ENCODE peak calls at places on chromosomes 16 and 17, in eight cellular contexts. One of them, this sample, is unnamed.

GRCh38 chr17:8059131-8059530 is 20.3 kb downstream of the ALOX15B start:
- DNase-seq in hepatocyte: no peak
- DNase-seq in SK-N-SH: no peak
- DNase-seq in neural progenitor cell: no peak
- DNase-seq in HCT116: no peak
- DNase-seq in PC-3: no peak
- DNase-seq in GM23338: no peak
- DNase-seq in MM.1S: no peak
- DNase-seq in this sample: no peak

GRCh38 chr17:60577147-60577925 is 22.7 kb upstream of the PPM1D start:
- DNase-seq in hepatocyte: peak
- DNase-seq in SK-N-SH: peak
- DNase-seq in neural progenitor cell: no peak
- DNase-seq in HCT116: no peak
- DNase-seq in PC-3: peak
- DNase-seq in GM23338: peak
- DNase-seq in MM.1S: peak
- DNase-seq in this sample: no peak

GRCh38 chr16:9595393-9595792 is 503.9 kb downstream of the HAPSTR1 start:
- DNase-seq in hepatocyte: no peak
- DNase-seq in SK-N-SH: no peak
- DNase-seq in neural progenitor cell: no peak
- DNase-seq in HCT116: no peak
- DNase-seq in PC-3: no peak
- DNase-seq in GM23338: no peak
- DNase-seq in MM.1S: no peak
- DNase-seq in this sample: no peak

GRCh38 chr17:57517519-57518342 is 227.4 kb downstream of the CCDC182 start:
- DNase-seq in hepatocyte: peak
- DNase-seq in SK-N-SH: no peak
- DNase-seq in neural progenitor cell: no peak
- DNase-seq in HCT116: no peak
- DNase-seq in PC-3: no peak
- DNase-seq in GM23338: no peak
- DNase-seq in MM.1S: no peak
- DNase-seq in this sample: no peak

GRCh38 chr16:31333686-31334649 is 21.0 kb upstream of the ITGAX start:
- DNase-seq in hepatocyte: peak
- DNase-seq in SK-N-SH: peak
- DNase-seq in neural progenitor cell: peak
- DNase-seq in HCT116: peak
- DNase-seq in PC-3: peak
- DNase-seq in GM23338: peak
- DNase-seq in MM.1S: peak
- DNase-seq in this sample: peak

GRCh38 chr17:18043491-18043890 is 4.3 kb downstream of the GID4 start:
- DNase-seq in hepatocyte: peak
- DNase-seq in SK-N-SH: no peak
- DNase-seq in neural progenitor cell: no peak
- DNase-seq in HCT116: peak
- DNase-seq in PC-3: peak
- DNase-seq in GM23338: peak
- DNase-seq in MM.1S: no peak
- DNase-seq in this sample: peak

GRCh38 chr17:8894189-8894611 is 26.7 kb upstream of the PIK3R6 start:
- DNase-seq in hepatocyte: no peak
- DNase-seq in SK-N-SH: peak
- DNase-seq in neural progenitor cell: peak
- DNase-seq in HCT116: no peak
- DNase-seq in PC-3: no peak
- DNase-seq in GM23338: peak
- DNase-seq in MM.1S: no peak
- DNase-seq in this sample: no peak

GRCh38 chr17:10492004-10492403 is 22.6 kb upstream of the MYH4 start:
- DNase-seq in hepatocyte: no peak
- DNase-seq in SK-N-SH: no peak
- DNase-seq in neural progenitor cell: no peak
- DNase-seq in HCT116: no peak
- DNase-seq in PC-3: no peak
- DNase-seq in GM23338: no peak
- DNase-seq in MM.1S: no peak
- DNase-seq in this sample: no peak

GRCh38 chr16:48137822-48138221 is 18.0 kb downstream of the ABCC12 start:
- DNase-seq in hepatocyte: no peak
- DNase-seq in SK-N-SH: no peak
- DNase-seq in neural progenitor cell: no peak
- DNase-seq in HCT116: no peak
- DNase-seq in PC-3: no peak
- DNase-seq in GM23338: no peak
- DNase-seq in MM.1S: no peak
- DNase-seq in this sample: no peak

GRCh38 chr16:20853981-20854620 is 46.1 kb downstream of the DCUN1D3 start:
- DNase-seq in hepatocyte: no peak
- DNase-seq in SK-N-SH: no peak
- DNase-seq in neural progenitor cell: no peak
- DNase-seq in HCT116: no peak
- DNase-seq in PC-3: peak
- DNase-seq in GM23338: no peak
- DNase-seq in MM.1S: no peak
- DNase-seq in this sample: no peak

GRCh38 chr17:41258406-41258805 is 3.2 kb downstream of the KRTAP9-9 start:
- DNase-seq in hepatocyte: no peak
- DNase-seq in SK-N-SH: no peak
- DNase-seq in neural progenitor cell: no peak
- DNase-seq in HCT116: no peak
- DNase-seq in PC-3: no peak
- DNase-seq in GM23338: no peak
- DNase-seq in MM.1S: no peak
- DNase-seq in this sample: no peak

GRCh38 chr17:31788956-31789355 is 70.1 kb downstream of the COPRS start:
- DNase-seq in hepatocyte: no peak
- DNase-seq in SK-N-SH: no peak
- DNase-seq in neural progenitor cell: no peak
- DNase-seq in HCT116: no peak
- DNase-seq in PC-3: no peak
- DNase-seq in GM23338: no peak
- DNase-seq in MM.1S: no peak
- DNase-seq in this sample: no peak

GRCh38 chr17:31794111-31794510 is 64.9 kb downstream of the COPRS start:
- DNase-seq in hepatocyte: no peak
- DNase-seq in SK-N-SH: no peak
- DNase-seq in neural progenitor cell: no peak
- DNase-seq in HCT116: no peak
- DNase-seq in PC-3: no peak
- DNase-seq in GM23338: no peak
- DNase-seq in MM.1S: no peak
- DNase-seq in this sample: no peak

GRCh38 chr17:31789707-31790505 is 69.1 kb downstream of the COPRS start:
- DNase-seq in hepatocyte: no peak
- DNase-seq in SK-N-SH: no peak
- DNase-seq in neural progenitor cell: no peak
- DNase-seq in HCT116: no peak
- DNase-seq in PC-3: no peak
- DNase-seq in GM23338: no peak
- DNase-seq in MM.1S: no peak
- DNase-seq in this sample: no peak

GRCh38 chr17:31788571-31788946 is 70.5 kb downstream of the COPRS start:
- DNase-seq in hepatocyte: no peak
- DNase-seq in SK-N-SH: no peak
- DNase-seq in neural progenitor cell: no peak
- DNase-seq in HCT116: no peak
- DNase-seq in PC-3: no peak
- DNase-seq in GM23338: no peak
- DNase-seq in MM.1S: no peak
- DNase-seq in this sample: no peak

GRCh38 chr17:31792007-31792585 is 66.9 kb downstream of the COPRS start:
- DNase-seq in hepatocyte: no peak
- DNase-seq in SK-N-SH: no peak
- DNase-seq in neural progenitor cell: no peak
- DNase-seq in HCT116: no peak
- DNase-seq in PC-3: no peak
- DNase-seq in GM23338: no peak
- DNase-seq in MM.1S: no peak
- DNase-seq in this sample: no peak
- TF ChIP-seq CTCF in hepatocyte: no peak
- TF ChIP-seq CTCF in SK-N-SH: no peak
- TF ChIP-seq CTCF in neural progenitor cell: no peak
- TF ChIP-seq CTCF in HCT116: no peak
- TF ChIP-seq CTCF in PC-3: no peak
- TF ChIP-seq CTCF in GM23338: no peak
- TF ChIP-seq CTCF in MM.1S: no peak
- TF ChIP-seq CTCF in this sample: no peak

DNA sequence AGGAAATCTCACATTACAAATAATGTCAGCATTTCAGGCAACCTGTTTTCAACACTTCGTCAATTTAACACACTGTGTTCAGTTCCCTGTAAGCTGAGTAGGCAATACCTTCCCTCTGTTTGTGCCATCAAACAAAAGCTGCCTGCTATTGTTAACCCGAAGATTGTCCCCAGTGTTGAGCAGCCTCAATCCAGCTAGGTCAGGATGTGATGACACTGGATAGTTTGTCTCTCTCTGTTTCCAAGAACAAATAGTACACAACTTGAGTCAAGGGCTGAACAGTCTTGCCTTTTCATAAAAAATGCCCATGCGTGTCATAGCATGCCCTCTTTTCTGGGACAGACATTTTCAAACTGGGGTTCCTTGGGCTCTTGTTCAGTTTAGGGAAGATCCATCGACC is 36.4 kb downstream of the HSD17B2 start:
- DNase-seq in hepatocyte: no peak
- DNase-seq in SK-N-SH: no peak
- DNase-seq in neural progenitor cell: peak
- DNase-seq in HCT116: no peak
- DNase-seq in PC-3: no peak
- DNase-seq in GM23338: no peak
- DNase-seq in MM.1S: no peak
- DNase-seq in this sample: no peak
- H3K27ac ChIP-seq in hepatocyte: no peak
- H3K27ac ChIP-seq in SK-N-SH: no peak
- H3K27ac ChIP-seq in neural progenitor cell: no peak
- H3K27ac ChIP-seq in HCT116: no peak
- H3K27ac ChIP-seq in PC-3: peak
- H3K27ac ChIP-seq in GM23338: no peak
- H3K27ac ChIP-seq in MM.1S: no peak
- H3K27ac ChIP-seq in this sample: no peak

GRCh38 chr16:83164816-83165215 is 538.0 kb downstream of the CDH13 start:
- DNase-seq in hepatocyte: no peak
- DNase-seq in SK-N-SH: no peak
- DNase-seq in neural progenitor cell: no peak
- DNase-seq in HCT116: no peak
- DNase-seq in PC-3: no peak
- DNase-seq in GM23338: no peak
- DNase-seq in MM.1S: no peak
- DNase-seq in this sample: no peak
- TF ChIP-seq EZH2phosphoT487 in hepatocyte: no peak
- TF ChIP-seq EZH2phosphoT487 in SK-N-SH: no peak
- TF ChIP-seq EZH2phosphoT487 in neural progenitor cell: no peak
- TF ChIP-seq EZH2phosphoT487 in HCT116: no peak
- TF ChIP-seq EZH2phosphoT487 in PC-3: no peak
- TF ChIP-seq EZH2phosphoT487 in GM23338: no peak
- TF ChIP-seq EZH2phosphoT487 in MM.1S: no peak
- TF ChIP-seq EZH2phosphoT487 in this sample: no peak

DNA sequence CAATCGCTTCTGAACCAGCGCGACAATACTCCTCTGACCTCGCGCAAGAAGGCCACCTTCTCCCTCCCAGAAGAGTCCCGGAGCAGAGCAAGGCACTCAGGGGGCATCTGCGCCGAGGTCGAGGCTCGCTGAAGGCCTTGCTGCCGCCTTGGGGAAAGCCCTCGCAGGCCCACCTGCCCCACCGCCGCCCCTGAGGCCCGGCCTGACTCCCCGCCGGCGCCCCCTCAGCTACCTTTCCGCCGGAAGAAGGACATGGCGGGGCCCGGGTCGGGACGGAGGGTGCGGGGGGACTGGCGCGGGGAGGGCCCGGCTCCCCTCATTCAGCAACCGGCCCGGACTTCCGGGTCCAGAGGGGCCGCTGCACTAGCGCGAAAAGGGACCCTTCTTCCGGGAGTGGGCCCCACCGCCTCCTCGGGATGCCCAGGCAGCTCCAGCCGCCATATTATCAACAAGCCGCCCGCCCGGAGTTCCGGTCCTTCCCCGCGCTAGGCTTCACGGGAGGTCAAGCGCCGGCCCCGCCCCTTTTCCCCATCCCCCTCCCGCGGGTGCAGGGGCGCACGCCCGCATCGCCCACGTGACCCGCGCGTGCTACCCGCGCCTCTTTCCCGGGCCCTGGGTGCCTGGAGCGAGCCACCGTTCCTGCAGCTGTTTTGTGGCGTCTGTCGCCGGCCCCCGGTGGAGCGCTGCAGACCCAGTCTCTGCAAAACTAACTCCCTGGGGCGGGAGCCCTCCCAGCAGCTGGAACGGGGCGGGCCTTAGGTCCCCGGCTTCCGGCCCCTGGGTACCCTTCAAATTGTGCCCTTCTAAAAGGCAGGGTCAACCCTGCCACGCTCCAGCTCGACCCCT is at the start of gene AKAP10:
- DNase-seq in hepatocyte: peak
- DNase-seq in SK-N-SH: peak
- DNase-seq in neural progenitor cell: peak
- DNase-seq in HCT116: peak
- DNase-seq in PC-3: peak
- DNase-seq in GM23338: peak
- DNase-seq in MM.1S: peak
- DNase-seq in this sample: peak
- TF ChIP-seq CTCF in hepatocyte: no peak
- TF ChIP-seq CTCF in SK-N-SH: no peak
- TF ChIP-seq CTCF in neural progenitor cell: no peak
- TF ChIP-seq CTCF in HCT116: no peak
- TF ChIP-seq CTCF in PC-3: no peak
- TF ChIP-seq CTCF in GM23338: no peak
- TF ChIP-seq CTCF in MM.1S: no peak
- TF ChIP-seq CTCF in this sample: no peak